ENCODE peak calls at places on chromosomes 4 and X, in ten cellular contexts. Y is PC-3, D is hepatocyte, V is Karpas-422, X is GM23248, J is OCI-LY7, E is MM.1S, Q is HCT116, O is GM23338, I is SK-N-SH. F is an unnamed sample. For H3K9me2, the result is how much of the 10 kb centered on the place peaks cover.

GRCh38 chr4:166989886-166990285 is 244.4 kb downstream of the SPOCK3 start:
- DNase-seq in Y (no peak), D (no peak), V (no peak), X (no peak), J (no peak), E (no peak), Q (no peak), O (no peak), I (no peak), F (no peak)

GRCh38 chr4:150771374-150771773 is 189.4 kb downstream of the MAB21L2 start:
- DNase-seq in Y (no peak), D (no peak), V (no peak), X (no peak), J (no peak), E (no peak), Q (no peak), O (no peak), I (no peak), F (no peak)

GRCh38 chrX:120560405-120560841 is 339 bp downstream of the CUL4B start:
- DNase-seq in Y (peak), D (peak), V (peak), X (peak), J (peak), E (peak), Q (no peak), O (no peak), I (no peak), F (no peak)

GRCh38 chr4:65670331-65671031 is at the start of gene EPHA5:
- DNase-seq in Y (peak), D (peak), V (no peak), X (peak), J (no peak), E (peak), Q (no peak), O (peak), I (peak), F (peak)

GRCh38 chr4:971670-972500 is 1.5 kb downstream of the DGKQ start:
- DNase-seq in Y (no peak), D (no peak), V (no peak), X (peak), J (no peak), E (no peak), Q (no peak), O (no peak), I (no peak), F (no peak)

GRCh38 chrX:103831342-103831802 is 685 bp downstream of the RAB9B start:
- DNase-seq in Y (peak), D (peak), V (no peak), X (peak), J (no peak), E (no peak), Q (no peak), O (peak), I (peak), F (no peak)

GRCh38 chr4:189046642-189047041 is 894.0 kb upstream of the FRG1 start:
- DNase-seq in Y (no peak), D (no peak), V (no peak), X (peak), J (no peak), E (no peak), Q (no peak), O (peak), I (no peak), F (no peak)

GRCh38 chrX:14939644-14940043 is 66.4 kb downstream of the MOSPD2 start:
- DNase-seq in Y (no peak), D (no peak), V (no peak), X (no peak), J (no peak), E (no peak), Q (no peak), O (peak), I (no peak), F (no peak)

GRCh38 chrX:71098951-71099506 is 3.4 kb downstream of the FOXO4 start:
- DNase-seq in Y (no peak), D (no peak), V (no peak), X (no peak), J (no peak), E (no peak), Q (no peak), O (peak), I (no peak), F (no peak)

GRCh38 chrX:36577006-36577405 is 431.2 kb upstream of the FAM47C start:
- DNase-seq in Y (no peak), D (no peak), V (no peak), X (no peak), J (no peak), E (no peak), Q (no peak), O (no peak), I (no peak), F (no peak)

GRCh38 chr4:6265546-6265945 is 4.1 kb upstream of the WFS1 start:
- DNase-seq in Y (no peak), D (no peak), V (no peak), X (no peak), J (no peak), E (no peak), Q (no peak), O (no peak), I (no peak), F (no peak)

GRCh38 chrX:48665991-48666390 is 17.6 kb upstream of the WAS start:
- DNase-seq in Y (peak), D (no peak), V (no peak), X (peak), J (no peak), E (no peak), Q (no peak), O (no peak), I (no peak), F (no peak)

GRCh38 chrX:41352329-41352801 is 18.4 kb downstream of the DDX3X start:
- DNase-seq in Y (peak), D (no peak), V (no peak), X (no peak), J (no peak), E (no peak), Q (no peak), O (peak), I (no peak), F (peak)

GRCh38 chr4:105944535-105944934 is 49.3 kb downstream of the NPNT start:
- DNase-seq in Y (no peak), D (no peak), V (no peak), X (peak), J (no peak), E (no peak), Q (no peak), O (no peak), I (no peak), F (no peak)

GRCh38 chr4:107183155-107183774 is 147.2 kb upstream of the DKK2 start:
- DNase-seq in Y (peak), D (peak), V (peak), X (peak), J (peak), E (peak), Q (peak), O (peak), I (peak), F (no peak)

GRCh38 chrX:41982966-41983365 is 59.6 kb upstream of the CASK start:
- DNase-seq in Y (no peak), D (no peak), V (no peak), X (no peak), J (peak), E (no peak), Q (no peak), O (no peak), I (no peak), F (no peak)

GRCh38 chr4:24923550-24923949 is 10.7 kb upstream of the CCDC149 start:
- DNase-seq in Y (no peak), D (no peak), V (no peak), X (no peak), J (no peak), E (no peak), Q (no peak), O (no peak), I (no peak), F (no peak)

GRCh38 chrX:24990585-24990984 is 25.2 kb downstream of the ARX start:
- DNase-seq in Y (no peak), D (no peak), V (no peak), X (no peak), J (no peak), E (no peak), Q (no peak), O (peak), I (no peak), F (no peak)

GRCh38 chrX:639151-639550 is 8.6 kb downstream of the SHOX start:
- DNase-seq in Y (no peak), D (no peak), V (no peak), X (no peak), J (no peak), E (no peak), Q (no peak), O (no peak), I (no peak), F (no peak)

GRCh38 chr4:150325872-150326271 is 247.6 kb downstream of the DCLK2 start:
- DNase-seq in Y (no peak), D (no peak), V (no peak), X (no peak), J (no peak), E (peak), Q (no peak), O (no peak), I (no peak), F (no peak)

GRCh38 chr4:107094976-107095375 is 58.9 kb upstream of the DKK2 start:
- DNase-seq in Y (no peak), D (peak), V (no peak), X (no peak), J (no peak), E (no peak), Q (no peak), O (no peak), I (no peak), F (no peak)

GRCh38 chrX:38061335-38061734 is 55.0 kb downstream of the SYTL5 start:
- DNase-seq in Y (peak), D (peak), V (no peak), X (peak), J (no peak), E (no peak), Q (peak), O (peak), I (no peak), F (no peak)

GRCh38 chr4:14874990-14875389 is 127.3 kb upstream of the CPEB2 start:
- DNase-seq in Y (no peak), D (no peak), V (no peak), X (no peak), J (no peak), E (peak), Q (no peak), O (no peak), I (no peak), F (no peak)

GRCh38 chrX:56793112-56793430 is 64.0 kb downstream of the NBDY start:
- DNase-seq in Y (no peak), D (no peak), V (no peak), X (no peak), J (no peak), E (no peak), Q (no peak), O (no peak), I (no peak), F (no peak)

GRCh38 chr4:116925900-116926457 is 159.4 kb downstream of the TRAM1L1 start:
- DNase-seq in Y (no peak), D (peak), V (no peak), X (no peak), J (no peak), E (no peak), Q (no peak), O (peak), I (peak), F (no peak)

GRCh38 chr4:152524429-152524828 is 11.5 kb downstream of the FBXW7 start:
- DNase-seq in Y (no peak), D (no peak), V (no peak), X (no peak), J (no peak), E (no peak), Q (no peak), O (no peak), I (no peak), F (no peak)

GRCh38 chrX:26922278-26922677 is 540.9 kb downstream of the PPP4R3C start:
- DNase-seq in Y (peak), D (no peak), V (no peak), X (peak), J (no peak), E (no peak), Q (no peak), O (no peak), I (no peak), F (no peak)

GRCh38 chr4:48854982-48855381 is 24.1 kb downstream of the OCIAD1 start:
- DNase-seq in Y (no peak), D (no peak), V (no peak), X (no peak), J (no peak), E (no peak), Q (no peak), O (no peak), I (no peak), F (no peak)

GRCh38 chr4:71664366-71664765 is 119.5 kb downstream of the GC start:
- DNase-seq in Y (no peak), D (no peak), V (no peak), X (no peak), J (no peak), E (no peak), Q (no peak), O (no peak), I (no peak), F (no peak)

GRCh38 chrX:11588097-11588496 is 77.6 kb downstream of the ARHGAP6 start:
- DNase-seq in Y (no peak), D (no peak), V (peak), X (no peak), J (no peak), E (no peak), Q (no peak), O (no peak), I (no peak), F (no peak)

GRCh38 chr4:110493521-110493920 is 17.6 kb downstream of the ENPEP start:
- DNase-seq in Y (no peak), D (no peak), V (no peak), X (no peak), J (no peak), E (no peak), Q (no peak), O (no peak), I (no peak), F (no peak)

GRCh38 chr4:158906073-158906472 is 137.2 kb downstream of the FNIP2 start:
- DNase-seq in Y (peak), D (no peak), V (no peak), X (no peak), J (peak), E (no peak), Q (no peak), O (no peak), I (no peak), F (no peak)

GRCh38 chr4:56410247-56410646 is 23.0 kb upstream of the AASDH start:
- DNase-seq in Y (peak), D (peak), V (no peak), X (peak), J (no peak), E (no peak), Q (peak), O (peak), I (peak), F (peak)

GRCh38 chr4:174717788-174718187 is 111.3 kb downstream of the GLRA3 start:
- DNase-seq in Y (no peak), D (no peak), V (no peak), X (no peak), J (no peak), E (no peak), Q (no peak), O (no peak), I (no peak), F (no peak)
- H3K4me3 ChIP-seq in Y (no peak), D (no peak), V (no peak), X (no peak), J (no peak), E (no peak), Q (no peak), O (no peak), I (no peak), F (no peak)

DNA sequence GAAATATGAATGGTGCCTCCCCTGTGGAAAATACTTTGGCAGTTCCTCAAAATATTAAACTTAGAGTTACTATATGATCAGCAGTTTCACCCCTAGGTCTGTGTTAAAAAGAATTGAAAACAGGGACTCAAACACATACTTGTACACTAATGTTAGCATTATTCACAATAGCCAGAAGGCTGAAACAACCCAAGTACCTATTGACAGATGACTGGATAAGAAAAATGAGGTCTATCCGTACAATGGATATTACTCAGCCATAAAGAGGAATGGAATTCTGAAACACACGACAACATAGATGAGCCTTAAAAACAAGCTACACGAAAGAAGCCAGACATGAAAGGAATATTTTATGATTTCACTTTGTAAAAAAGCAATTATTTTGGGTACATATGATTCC is 54.9 kb downstream of the PGRMC2 start:
- DNase-seq in Y (no peak), D (no peak), V (no peak), X (no peak), J (no peak), E (no peak), Q (no peak), O (no peak), I (no peak), F (no peak)
- H3K9me2 ChIP-seq in Y (under half), D (under half), V (under half), X (under half), J (under half), E (under half), Q (under half), O (under half), I (under half), F (under half)

GRCh38 chr4:78764498-78764961 is 11.6 kb upstream of the BMP2K start:
- DNase-seq in Y (peak), D (no peak), V (no peak), X (peak), J (no peak), E (no peak), Q (no peak), O (no peak), I (no peak), F (no peak)

GRCh38 chr4:78766650-78767049 is 9.5 kb upstream of the BMP2K start:
- DNase-seq in Y (no peak), D (no peak), V (no peak), X (no peak), J (peak), E (peak), Q (no peak), O (no peak), I (no peak), F (no peak)

GRCh38 chr4:78767350-78767749 is 8.8 kb upstream of the BMP2K start:
- DNase-seq in Y (no peak), D (no peak), V (no peak), X (no peak), J (no peak), E (peak), Q (no peak), O (no peak), I (no peak), F (no peak)

GRCh38 chr4:78766026-78766425 is 10.1 kb upstream of the BMP2K start:
- DNase-seq in Y (no peak), D (no peak), V (no peak), X (peak), J (no peak), E (no peak), Q (no peak), O (no peak), I (no peak), F (no peak)

DNA sequence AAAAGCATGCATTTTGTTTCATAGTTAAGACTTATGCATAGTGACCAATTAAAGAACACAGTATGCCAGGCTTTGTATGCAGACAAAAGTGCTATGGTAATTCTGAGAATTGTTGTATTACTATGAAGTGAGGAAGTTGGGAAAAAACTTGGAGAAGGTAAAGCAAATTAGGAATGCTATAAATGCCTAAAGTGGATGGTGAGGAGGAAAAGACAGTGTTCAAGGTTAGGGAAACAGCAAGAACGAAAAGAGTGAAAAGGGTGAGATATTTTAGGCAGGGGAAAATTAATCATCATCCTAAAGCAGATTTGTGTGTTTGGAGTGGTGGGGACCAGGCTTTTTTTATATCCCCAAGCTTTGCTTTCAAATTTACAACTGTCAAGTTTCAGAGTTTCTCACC is 10.5 kb upstream of the BMP2K start:
- DNase-seq in Y (no peak), D (no peak), V (no peak), X (no peak), J (no peak), E (no peak), Q (no peak), O (no peak), I (no peak), F (no peak)
- H3K27ac ChIP-seq in Y (no peak), D (no peak), V (no peak), X (no peak), J (peak), E (no peak), Q (no peak), O (no peak), I (no peak), F (no peak)

GRCh38 chr4:39976141-39976944 is 1.4 kb downstream of the PDS5A start:
- DNase-seq in Y (peak), D (peak), V (peak), X (peak), J (peak), E (peak), Q (peak), O (peak), I (peak), F (peak)

GRCh38 chr4:39977489-39978377 is at the start of gene PDS5A:
- DNase-seq in Y (peak), D (peak), V (peak), X (peak), J (peak), E (peak), Q (peak), O (peak), I (peak), F (peak)

GRCh38 chr4:39976945-39977488 is 694 bp downstream of the PDS5A start:
- DNase-seq in Y (no peak), D (peak), V (peak), X (peak), J (no peak), E (peak), Q (no peak), O (peak), I (no peak), F (no peak)

GRCh38 chr4:39978904-39979303 is 1.2 kb upstream of the PDS5A start:
- DNase-seq in Y (no peak), D (no peak), V (peak), X (no peak), J (peak), E (no peak), Q (no peak), O (no peak), I (no peak), F (no peak)

DNA sequence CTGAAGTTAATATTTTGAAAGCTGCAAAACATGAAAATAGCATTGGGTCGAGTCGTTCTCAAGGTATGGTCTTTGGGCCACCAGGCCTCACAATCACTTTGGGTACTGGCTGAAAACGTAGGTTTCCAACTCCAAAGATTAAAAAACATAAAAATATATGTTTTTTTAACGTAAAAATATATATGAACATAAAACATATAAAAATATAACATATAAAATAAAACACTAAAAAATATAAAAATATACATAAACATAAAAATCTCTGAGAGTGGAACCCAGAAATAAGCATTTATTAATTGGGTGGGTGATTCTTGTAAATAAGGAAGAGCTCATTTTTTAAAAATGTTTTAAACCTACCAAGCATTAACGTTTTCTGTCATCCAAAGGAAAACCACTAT is 666 bp upstream of the PDS5A start:
- DNase-seq in Y (no peak), D (no peak), V (no peak), X (no peak), J (no peak), E (no peak), Q (no peak), O (no peak), I (no peak), F (no peak)
- H3K4me3 ChIP-seq in Y (peak), D (peak), V (peak), X (peak), J (peak), E (peak), Q (peak), O (peak), I (peak), F (peak)